ENCODE peak calls at places on chromosomes 7 and 10, in seven cellular contexts. D, Z, V, T, R, P and O are unnamed samples.

GRCh38 chr10:123380491-123381085 is 226.4 kb downstream of the BUB3 start:
- DNase-seq in V (no peak), R (no peak), D (peak), Z (no peak), P (no peak), T (no peak), O (no peak)

GRCh38 chr7:48004598-48004997 is 24.3 kb downstream of the SUN3 start:
- DNase-seq in T (no peak), Z (no peak), P (no peak), D (no peak), R (no peak), V (no peak), O (no peak)

GRCh38 chr7:74356589-74357315 is 67.5 kb downstream of the CLIP2 start:
- DNase-seq in T (no peak), Z (no peak), P (no peak), V (no peak), R (no peak), D (no peak), O (no peak)

GRCh38 chr10:112461029-112461887 is 14.2 kb downstream of the VTI1A start:
- DNase-seq in P (no peak), D (peak), Z (peak), T (no peak), R (peak), V (no peak), O (no peak)

GRCh38 chr7:155414508-155414907 is 43.4 kb upstream of the EN2 start:
- DNase-seq in Z (no peak), D (no peak), T (no peak), P (no peak), R (no peak), V (no peak), O (peak)

GRCh38 chr10:124728071-124728829 is 15.9 kb downstream of the FAM53B start:
- DNase-seq in D (no peak), P (no peak), R (no peak), Z (peak), V (no peak), T (no peak), O (peak)

GRCh38 chr7:17526621-17527020 is 228.2 kb downstream of the AHR start:
- DNase-seq in T (no peak), D (no peak), R (no peak), P (no peak), V (no peak), Z (no peak), O (no peak)

GRCh38 chr7:13091974-13092707 is 404.7 kb downstream of the ARL4A start:
- DNase-seq in V (no peak), T (no peak), D (no peak), R (no peak), P (no peak), Z (no peak), O (no peak)